ENCODE peak calls at places on chromosome 9, in five cellular contexts. F is PC-9, W is aorta, K is astrocyte, G is psoas muscle. D is an unnamed sample.
A peak's percentile ranks its signal among the peaks of the same experiment; 100 is the strongest.

GRCh38 chr9:129278391-129279237 is 100.6 kb upstream of the IER5L start:
- DNase-seq in K (peak; percentile 19), F (peak; percentile 86), W (peak; percentile 31), G (no peak), D (no peak)

GRCh38 chr9:120571443-120572257 is 8.3 kb downstream of the CDK5RAP2 start:
- DNase-seq in F (no peak), K (peak; percentile 91), W (peak; percentile 84), G (peak; percentile 68), D (peak; percentile 96)

GRCh38 chr9:94826044-94826443 is 99.5 kb downstream of the AOPEP start:
- DNase-seq in K (no peak), G (no peak), F (no peak), W (peak; percentile 59), D (no peak)

GRCh38 chr9:79116064-79116463 is 455.7 kb upstream of the TLE4 start:
- DNase-seq in K (no peak), G (no peak), F (no peak), W (no peak), D (no peak)

GRCh38 chr9:90613502-90613901 is 29.1 kb downstream of the DIRAS2 start:
- DNase-seq in W (no peak), F (no peak), K (no peak), G (no peak), D (no peak)

GRCh38 chr9:94916956-94917355 is 190.5 kb downstream of the AOPEP start:
- DNase-seq in K (no peak), F (peak; percentile 94), G (no peak), W (no peak), D (no peak)

GRCh38 chr9:120396418-120396817 is 183.5 kb downstream of the CDK5RAP2 start:
- DNase-seq in K (no peak), W (no peak), F (no peak), G (no peak), D (no peak)

GRCh38 chr9:27261517-27262211 is 35.3 kb downstream of the EQTN start:
- DNase-seq in F (peak; percentile 72), K (peak; percentile 60), W (no peak), G (no peak), D (no peak)

GRCh38 chr9:89442981-89443817 is 54.7 kb downstream of the SEMA4D start:
- DNase-seq in W (no peak), F (no peak), G (no peak), K (no peak), D (no peak)

GRCh38 chr9:123796073-123796472 is 133.9 kb downstream of the DENND1A start:
- DNase-seq in F (no peak), G (no peak), K (no peak), W (no peak), D (no peak)

GRCh38 chr9:133334161-133334560 is 1.8 kb downstream of the SURF6 start:
- DNase-seq in G (no peak), F (peak; percentile 71), W (peak; percentile 34), K (no peak), D (no peak)

GRCh38 chr9:133238851-133239532 is 29.9 kb upstream of the OBP2B start:
- DNase-seq in F (no peak), G (peak; percentile 64), W (peak; percentile 68), K (no peak), D (peak; percentile 68)

GRCh38 chr9:87497604-87498045 is at the start of gene DAPK1:
- DNase-seq in F (peak; percentile 52), K (peak; percentile 37), W (peak; percentile 76), G (peak; percentile 62), D (peak; percentile 79)

GRCh38 chr9:12464910-12465512 is 228.2 kb upstream of the TYRP1 start:
- DNase-seq in K (no peak), G (no peak), F (no peak), W (no peak), D (no peak)

GRCh38 chr9:31355965-31356364 is 1028.5 kb upstream of the ACO1 start:
- DNase-seq in F (no peak), W (no peak), K (no peak), G (no peak), D (no peak)

GRCh38 chr9:70000481-70000880 is 43.2 kb upstream of the MAMDC2 start:
- DNase-seq in G (no peak), W (no peak), F (no peak), K (no peak), D (no peak)

GRCh38 chr9:125416517-125416916 is 154.9 kb downstream of the GAPVD1 start:
- DNase-seq in G (no peak), W (no peak), F (no peak), K (no peak), D (no peak)

GRCh38 chr9:128216781-128217553 is 13.8 kb downstream of the DNM1 start:
- DNase-seq in G (peak; percentile 42), W (no peak), K (no peak), F (no peak), D (no peak)

GRCh38 chr9:106587021-106587420 is 275.9 kb upstream of the ZNF462 start:
- DNase-seq in F (no peak), G (no peak), K (peak; percentile 9), W (no peak), D (no peak)

GRCh38 chr9:3161912-3162311 is 318.0 kb upstream of the PUM3 start:
- DNase-seq in G (no peak), K (no peak), W (no peak), F (no peak), D (no peak)

GRCh38 chr9:14910178-14910805 is at the start of gene FREM1:
- DNase-seq in K (no peak), G (peak; percentile 41), W (peak; percentile 46), F (no peak), D (no peak)

GRCh38 chr9:127053057-127053821 is 69.2 kb downstream of the ANGPTL2 start:
- DNase-seq in F (no peak), W (no peak), K (no peak), G (no peak), D (no peak)

GRCh38 chr9:113962391-113962790 is 86.3 kb downstream of the ZNF618 start:
- DNase-seq in F (no peak), K (no peak), G (no peak), W (no peak), D (no peak)

GRCh38 chr9:91817493-91818225 is 132.4 kb downstream of the ROR2 start:
- DNase-seq in K (peak; percentile 59), W (no peak), G (no peak), F (no peak), D (peak; percentile 59)

GRCh38 chr9:90189306-90189705 is 453.3 kb downstream of the DIRAS2 start:
- DNase-seq in G (no peak), F (no peak), W (no peak), K (no peak), D (no peak)

GRCh38 chr9:124018731-124019697 is 7.4 kb downstream of the LHX2 start:
- DNase-seq in F (no peak), K (no peak), W (peak; percentile 12), G (no peak), D (no peak)

GRCh38 chr9:6632516-6633328 is 12.8 kb downstream of the GLDC start:
- DNase-seq in W (no peak), G (no peak), F (no peak), K (no peak), D (no peak)

GRCh38 chr9:108910914-108911313 is 23.0 kb downstream of the ELP1 start:
- DNase-seq in G (no peak), W (no peak), F (no peak), K (no peak), D (no peak)

GRCh38 chr9:121999556-121999955 is 93.6 kb downstream of the TTLL11 start:
- DNase-seq in K (no peak), W (no peak), G (no peak), F (no peak), D (no peak)

GRCh38 chr9:93567271-93567959 is 9.0 kb upstream of the PHF2 start:
- DNase-seq in K (no peak), G (no peak), F (no peak), W (no peak), D (no peak)

GRCh38 chr9:97632406-97632991 is 669 bp downstream of the TSTD2 start:
- DNase-seq in W (peak; percentile 65), G (peak; percentile 55), F (peak; percentile 55), K (peak; percentile 80), D (peak; percentile 37)

GRCh38 chr9:136328622-136329041 is 1.3 kb downstream of the GPSM1 start:
- DNase-seq in G (no peak), F (no peak), W (no peak), K (peak; percentile 47), D (peak; percentile 32)
- H3K4me3 ChIP-seq in G (peak overlapping the region; percentile 63), F (peak overlapping the region; percentile 46), W (no peak overlapping the region), K (peak overlapping the region; percentile 75), D (peak overlapping the region; percentile 75)

DNA sequence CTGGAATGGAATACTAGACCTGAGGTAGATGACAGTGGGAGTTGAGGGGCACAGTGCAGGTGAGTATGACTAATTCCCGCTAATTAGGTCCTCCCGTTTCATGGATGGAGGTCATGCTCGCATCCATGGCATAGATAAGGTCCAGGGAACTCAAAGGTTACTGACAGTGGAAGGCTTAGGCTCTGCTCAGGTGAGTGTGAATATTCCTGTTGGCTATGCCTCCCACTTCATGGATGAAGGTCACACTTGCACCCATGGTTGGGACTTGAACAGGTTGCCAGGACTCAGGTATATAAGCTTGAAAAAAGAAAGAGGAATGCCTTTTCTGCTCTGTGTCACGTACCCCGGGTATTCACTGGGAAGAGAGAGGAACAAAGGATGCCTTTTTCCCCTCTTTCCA is 19.8 kb upstream of the UNC13B start:
- DNase-seq in F (no peak), G (no peak), W (no peak), K (no peak), D (no peak)
- H3K9me3 ChIP-seq in F (no peaks in the 10 kb centered on the region), G (peaks cover 4% of the 10 kb centered on the region), W (peaks cover 11% of the 10 kb centered on the region), K (peaks cover 17% of the 10 kb centered on the region), D (no peaks in the 10 kb centered on the region)

DNA sequence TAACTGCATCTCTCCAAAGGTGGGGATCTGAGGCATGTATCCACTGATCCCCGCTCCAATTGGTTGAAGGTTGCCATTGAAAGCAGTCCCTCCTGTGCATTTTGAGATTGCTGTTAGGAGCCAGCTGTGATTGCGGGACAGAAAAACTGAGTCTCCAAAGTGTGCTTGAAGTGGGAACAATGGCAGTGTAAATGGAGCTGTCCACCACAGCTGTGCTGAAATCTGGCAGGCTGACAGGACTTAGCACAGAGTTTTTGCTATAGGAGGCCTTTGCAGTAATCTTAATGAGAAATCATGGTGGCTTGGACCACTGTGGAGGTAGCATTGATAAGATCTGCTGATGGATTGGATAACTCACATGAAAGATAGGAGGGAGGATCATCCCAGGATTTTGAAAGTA is 3.3 kb downstream of the RNF20 start:
- DNase-seq in G (no peak), F (no peak), K (peak; percentile 10), W (no peak), D (no peak)
- H3K36me3 ChIP-seq in G (no peaks in the 10 kb centered on the region), F (peaks cover 7% of the 10 kb centered on the region), K (peaks cover 8% of the 10 kb centered on the region), W (peaks cover 2% of the 10 kb centered on the region), D (peaks cover 48% of the 10 kb centered on the region)

GRCh38 chr9:135610290-135611141 is 28.8 kb downstream of the GLT6D1 start:
- DNase-seq in G (no peak), W (no peak), F (no peak), K (no peak), D (no peak)
- H3K4me3 ChIP-seq in G (no peak overlapping the region), W (no peak overlapping the region), F (no peak overlapping the region), K (no peak overlapping the region), D (no peak overlapping the region)

DNA sequence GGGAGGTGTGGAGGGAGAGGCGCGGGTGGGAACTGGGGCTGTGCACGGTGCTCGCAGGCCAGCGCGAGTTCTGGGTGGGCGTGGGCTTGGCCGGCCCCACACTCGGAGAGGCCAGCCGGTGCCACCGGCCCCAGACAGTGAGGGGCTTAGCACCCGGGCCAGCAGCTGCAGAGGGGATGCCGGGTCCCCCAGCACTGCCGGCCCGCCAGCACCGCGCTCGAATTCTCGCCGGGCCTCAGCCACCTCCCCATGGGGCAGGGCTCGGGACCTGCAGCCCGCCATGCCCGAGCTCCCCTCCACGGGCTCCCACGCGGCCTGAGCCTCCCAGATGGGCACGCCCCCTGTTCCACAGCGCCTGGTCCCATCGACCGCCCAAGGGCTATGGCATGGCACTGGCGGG is 104.6 kb downstream of the GLIS3 start:
- DNase-seq in G (no peak), W (no peak), F (no peak), K (no peak), D (no peak)
- H3K9me3 ChIP-seq in G (peaks cover 5% of the 10 kb centered on the region), W (peaks cover 10% of the 10 kb centered on the region), F (peaks cover 6% of the 10 kb centered on the region), K (peaks cover 12% of the 10 kb centered on the region), D (peaks cover 4% of the 10 kb centered on the region)

D was measured in MG63.